ENCODE peak calls at places on chromosomes 3 and 15, in eight cellular contexts. E is glutamatergic neuron; I is Peyer's patch; D is suprapubic skin; B is activated CD4-positive, alpha-beta T cell treated with anti-CD3 and anti-CD28 coated beads, Interleukin-2, amount 50 U/mL, for 1 hour; M is omental fat pad; Y is neuronal stem cell; X is SW 1271. L is an unnamed sample.

GRCh38 chr3:175431396-175431795 is 572.3 kb downstream of the NAALADL2 start:
- DNase-seq in E (no peak), I (no peak), D (no peak), B (no peak), M (no peak), Y (no peak), X (no peak), L (no peak)

GRCh38 chr3:124599147-124599765 is 131.0 kb upstream of the UMPS start:
- DNase-seq in E (no peak), I (no peak), D (no peak), B (no peak), M (no peak), Y (no peak), X (no peak), L (no peak)

GRCh38 chr15:41993447-41994170 is 21.3 kb upstream of the EHD4 start:
- DNase-seq in E (peak; percentile 4), I (no peak), D (no peak), B (no peak), M (peak; percentile 8), Y (no peak), X (no peak), L (no peak)

GRCh38 chr3:184337315-184337714 is at the start of gene FAM131A:
- DNase-seq in E (no peak), I (no peak), D (no peak), B (no peak), M (no peak), Y (no peak), X (no peak), L (no peak)

GRCh38 chr3:29409409-29409808 is 128.5 kb downstream of the RBMS3 start:
- DNase-seq in E (no peak), I (no peak), D (no peak), B (no peak), M (no peak), Y (no peak), X (no peak), L (no peak)

GRCh38 chr3:149151843-149152242 is 22.4 kb downstream of the HPS3 start:
- DNase-seq in E (no peak), I (no peak), D (no peak), B (no peak), M (no peak), Y (no peak), X (no peak), L (peak; percentile 91)

GRCh38 chr3:10702961-10703740 is 112.9 kb upstream of the SLC6A11 start:
- DNase-seq in E (peak; percentile 79), I (no peak), D (no peak), B (no peak), M (no peak), Y (peak; percentile 73), X (no peak), L (no peak)

GRCh38 chr15:31128919-31129768 is 27.6 kb upstream of the TRPM1 start:
- DNase-seq in E (peak; percentile 90), I (peak; percentile 90), D (peak; percentile 77), B (peak; percentile 76), M (peak; percentile 84), Y (peak; percentile 57), X (peak; percentile 3), L (peak; percentile 42)

GRCh38 chr3:129360224-129360623 is 68.2 kb downstream of the EFCAB12 start:
- DNase-seq in E (no peak), I (no peak), D (no peak), B (no peak), M (no peak), Y (no peak), X (no peak), L (no peak)

GRCh38 chr3:195021674-195022073 is 249.3 kb downstream of the XXYLT1 start:
- DNase-seq in E (no peak), I (peak; percentile 17), D (no peak), B (no peak), M (no peak), Y (no peak), X (no peak), L (no peak)

GRCh38 chr3:101813817-101814440 is 34.9 kb downstream of the NXPE3 start:
- DNase-seq in E (no peak), I (no peak), D (no peak), B (no peak), M (no peak), Y (no peak), X (peak; percentile 20), L (peak; percentile 41)

GRCh38 chr3:118526758-118527526 is 507.7 kb downstream of the IGSF11 start:
- DNase-seq in E (no peak), I (no peak), D (no peak), B (no peak), M (no peak), Y (no peak), X (no peak), L (no peak)

GRCh38 chr15:89836255-89837133 is 21.8 kb upstream of the ANPEP start:
- DNase-seq in E (no peak), I (no peak), D (no peak), B (no peak), M (no peak), Y (no peak), X (peak; percentile 55), L (peak; percentile 98)

GRCh38 chr3:126160243-126161210 is 19.9 kb downstream of the ALDH1L1 start:
- DNase-seq in E (no peak), I (no peak), D (no peak), B (no peak), M (no peak), Y (no peak), X (no peak), L (no peak)

GRCh38 chr3:24296441-24297205 is 198.0 kb downstream of the THRB start:
- DNase-seq in E (no peak), I (no peak), D (no peak), B (no peak), M (no peak), Y (no peak), X (no peak), L (peak; percentile 90)

GRCh38 chr3:4793311-4793710 is 185.9 kb upstream of the BHLHE40 start:
- DNase-seq in E (no peak), I (no peak), D (no peak), B (no peak), M (no peak), Y (no peak), X (no peak), L (no peak)

GRCh38 chr3:99714146-99714545 is 75.8 kb downstream of the COL8A1 start:
- DNase-seq in E (no peak), I (no peak), D (no peak), B (no peak), M (no peak), Y (no peak), X (no peak), L (peak; percentile 81)

GRCh38 chr15:57890351-57890750 is 175.2 kb downstream of the ALDH1A2 start:
- DNase-seq in E (no peak), I (no peak), D (no peak), B (no peak), M (no peak), Y (no peak), X (no peak), L (no peak)

GRCh38 chr3:127184870-127185216 is 8.1 kb upstream of the PRR23E start:
- DNase-seq in E (no peak), I (no peak), D (no peak), B (no peak), M (no peak), Y (no peak), X (no peak), L (no peak)

GRCh38 chr3:156109989-156110388 is 10.4 kb upstream of the KCNAB1 start:
- DNase-seq in E (no peak), I (no peak), D (no peak), B (no peak), M (no peak), Y (no peak), X (no peak), L (no peak)